ENCODE peak calls at places on chromosome 15, in nine cellular contexts. W, F, K, N, Z, I, L, M and E are unnamed samples.

GRCh38 chr15:78195735-78196201 is 38.6 kb downstream of the ACSBG1 start:
- DNase-seq in W (peak), F (peak), K (no peak), N (peak), Z (no peak), I (peak), L (peak), M (no peak), E (no peak)

GRCh38 chr15:74221399-74222230 is 14.5 kb upstream of the CCDC33 start:
- DNase-seq in W (no peak), F (no peak), K (no peak), N (no peak), Z (peak), I (no peak), L (no peak), M (no peak), E (no peak)

GRCh38 chr15:63597033-63597790 is at the start of gene FBXL22:
- DNase-seq in W (no peak), F (peak), K (no peak), N (no peak), Z (peak), I (no peak), L (peak), M (peak), E (no peak)

GRCh38 chr15:25245801-25246622 is 192.8 kb downstream of the UBE3A start:
- DNase-seq in W (no peak), F (no peak), K (no peak), N (no peak), Z (peak), I (no peak), L (peak), M (no peak), E (peak)

GRCh38 chr15:70854669-70854976 is 666 bp upstream of the LARP6 start:
- DNase-seq in W (no peak), F (peak), K (no peak), N (no peak), Z (no peak), I (peak), L (no peak), M (peak), E (no peak)

GRCh38 chr15:56917652-56918045 is 795 bp upstream of the TCF12 start:
- DNase-seq in W (no peak), F (no peak), K (no peak), N (no peak), Z (no peak), I (peak), L (no peak), M (no peak), E (no peak)

GRCh38 chr15:67999320-68000100 is 54.6 kb upstream of the PIAS1 start:
- DNase-seq in W (no peak), F (no peak), K (no peak), N (no peak), Z (no peak), I (no peak), L (no peak), M (no peak), E (no peak)

GRCh38 chr15:42089942-42090341 is 4.4 kb downstream of the PLA2G4D start:
- DNase-seq in W (no peak), F (no peak), K (no peak), N (no peak), Z (no peak), I (no peak), L (no peak), M (no peak), E (no peak)

GRCh38 chr15:64749999-64750657 is 25.3 kb downstream of the RBPMS2 start:
- DNase-seq in W (peak), F (peak), K (no peak), N (no peak), Z (no peak), I (no peak), L (no peak), M (no peak), E (no peak)

GRCh38 chr15:88467935-88468528 is 524 bp downstream of the MRPS11 start:
- DNase-seq in W (peak), F (peak), K (no peak), N (no peak), Z (no peak), I (peak), L (no peak), M (peak), E (peak)

GRCh38 chr15:96234109-96234892 is 96.2 kb upstream of the NR2F2 start:
- DNase-seq in W (no peak), F (peak), K (no peak), N (peak), Z (peak), I (peak), L (no peak), M (peak), E (no peak)

GRCh38 chr15:54810031-54810430 is 386.7 kb downstream of the RSL24D1 start:
- DNase-seq in W (no peak), F (no peak), K (no peak), N (no peak), Z (no peak), I (no peak), L (no peak), M (no peak), E (no peak)

GRCh38 chr15:40115670-40116093 is 7.0 kb upstream of the BMF start:
- DNase-seq in W (no peak), F (peak), K (no peak), N (peak), Z (peak), I (peak), L (peak), M (no peak), E (no peak)

GRCh38 chr15:78225783-78226541 is 8.4 kb downstream of the ACSBG1 start:
- DNase-seq in W (no peak), F (peak), K (no peak), N (no peak), Z (no peak), I (peak), L (no peak), M (peak), E (no peak)

GRCh38 chr15:31215490-31216209 is 111.0 kb upstream of the KLF13 start:
- DNase-seq in W (peak), F (peak), K (peak), N (peak), Z (peak), I (peak), L (peak), M (peak), E (peak)

GRCh38 chr15:62288361-62289017 is 123.4 kb upstream of the C2CD4B start:
- DNase-seq in W (no peak), F (no peak), K (no peak), N (no peak), Z (no peak), I (no peak), L (no peak), M (no peak), E (no peak)

GRCh38 chr15:56524915-56525314 is 60.0 kb upstream of the MNS1 start:
- DNase-seq in W (no peak), F (peak), K (no peak), N (no peak), Z (no peak), I (no peak), L (no peak), M (peak), E (no peak)

GRCh38 chr15:61116830-61117229 is 112.3 kb downstream of the RORA start:
- DNase-seq in W (peak), F (no peak), K (no peak), N (no peak), Z (no peak), I (no peak), L (no peak), M (no peak), E (no peak)

GRCh38 chr15:61115679-61116078 is 113.4 kb downstream of the RORA start:
- DNase-seq in W (no peak), F (no peak), K (no peak), N (no peak), Z (no peak), I (no peak), L (no peak), M (no peak), E (no peak)

GRCh38 chr15:61119556-61119955 is 109.5 kb downstream of the RORA start:
- DNase-seq in W (no peak), F (no peak), K (no peak), N (no peak), Z (no peak), I (no peak), L (no peak), M (no peak), E (no peak)

GRCh38 chr15:61115241-61115640 is 113.9 kb downstream of the RORA start:
- DNase-seq in W (no peak), F (no peak), K (no peak), N (no peak), Z (no peak), I (no peak), L (no peak), M (no peak), E (no peak)

GRCh38 chr15:61118885-61119284 is 110.2 kb downstream of the RORA start:
- DNase-seq in W (peak), F (no peak), K (no peak), N (no peak), Z (no peak), I (no peak), L (no peak), M (no peak), E (no peak)
- TF ChIP-seq CTCF in W (peak), F (peak), K (no peak), N (no peak), Z (no peak), I (peak), L (no peak), M (no peak), E (peak)

DNA sequence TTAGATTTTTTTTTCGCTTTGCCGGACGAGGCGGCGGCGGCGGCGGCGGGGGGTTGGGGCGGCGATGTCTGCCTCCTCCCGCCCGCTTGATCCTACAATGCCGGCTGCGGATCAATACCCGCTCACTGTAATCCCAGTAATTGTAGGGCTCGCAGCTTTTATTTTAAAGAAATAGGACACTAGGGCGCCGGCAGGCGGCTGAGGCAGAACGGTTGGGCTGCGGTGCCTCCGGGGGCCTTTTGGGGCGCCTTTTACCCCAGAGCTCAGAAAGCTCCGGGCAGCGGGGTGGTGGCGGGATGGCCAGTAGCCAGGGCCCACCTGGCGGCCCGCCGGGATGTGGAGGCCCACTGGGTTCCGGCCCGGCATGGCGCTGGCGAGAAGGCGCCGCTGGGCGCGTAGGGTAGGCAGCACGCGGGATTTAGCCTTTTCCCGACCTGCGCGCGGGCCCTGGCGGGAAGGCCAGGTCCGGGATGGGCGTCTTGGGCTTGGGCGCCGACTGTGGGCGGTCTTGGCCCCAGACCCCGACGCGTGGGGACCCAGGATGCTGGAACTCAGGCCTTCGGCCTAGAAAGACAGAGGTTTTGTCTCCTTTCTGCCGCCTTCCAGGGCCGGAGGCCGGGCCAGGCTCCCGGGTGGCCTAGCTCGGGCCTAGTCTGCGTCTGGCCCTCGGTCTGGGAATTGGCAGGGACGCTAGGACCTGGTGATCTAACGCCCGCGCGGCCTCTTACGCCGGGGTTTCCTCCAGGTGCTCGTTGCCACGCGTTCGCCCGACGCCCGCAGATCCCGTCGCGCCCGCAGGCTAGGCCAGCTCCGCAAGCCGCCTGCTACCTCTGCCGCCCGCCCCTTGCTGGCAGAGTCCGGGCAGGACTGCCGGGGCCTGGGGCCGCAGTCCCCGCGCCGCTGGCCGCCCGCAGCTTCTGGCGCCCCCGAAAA is 15.5 kb upstream of the ONECUT1 start:
- DNase-seq in W (peak), F (no peak), K (no peak), N (no peak), Z (peak), I (no peak), L (peak), M (no peak), E (no peak)
- TF ChIP-seq CTCF in W (peak), F (peak), K (no peak), N (no peak), Z (no peak), I (no peak), L (no peak), M (peak), E (no peak)

DNA sequence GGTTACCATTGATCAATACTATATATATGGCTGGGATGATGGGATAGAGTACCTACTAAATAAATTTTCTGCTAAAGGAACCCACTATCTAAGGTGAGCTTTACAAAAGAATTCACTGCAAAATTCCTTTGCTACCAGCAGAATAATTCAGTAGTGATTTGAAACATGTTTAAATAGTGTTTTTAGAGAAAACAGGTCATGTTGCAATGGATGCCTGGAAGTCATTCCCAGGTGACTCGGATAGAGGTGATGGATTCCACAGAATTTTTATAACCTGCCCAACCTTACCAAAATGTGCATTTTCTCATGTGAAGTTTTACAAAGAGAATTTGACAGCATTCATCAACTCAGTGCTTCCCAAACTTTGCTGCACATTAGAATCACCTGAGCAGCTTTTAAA is 53.2 kb downstream of the CEP152 start:
- DNase-seq in W (no peak), F (no peak), K (no peak), N (no peak), Z (no peak), I (no peak), L (no peak), M (no peak), E (no peak)
- TF ChIP-seq CTCF in W (no peak), F (no peak), K (no peak), N (no peak), Z (no peak), I (no peak), L (no peak), M (no peak), E (no peak)

GRCh38 chr15:84103345-84103744 is 132.2 kb upstream of the GOLGA6L4 start:
- DNase-seq in W (no peak), F (no peak), K (no peak), N (no peak), Z (no peak), I (no peak), L (no peak), M (no peak), E (no peak)

GRCh38 chr15:84112025-84112424 is 123.5 kb upstream of the GOLGA6L4 start:
- DNase-seq in W (no peak), F (peak), K (no peak), N (no peak), Z (no peak), I (no peak), L (no peak), M (no peak), E (no peak)

GRCh38 chr15:84104853-84105252 is 130.7 kb upstream of the GOLGA6L4 start:
- DNase-seq in W (no peak), F (no peak), K (no peak), N (no peak), Z (no peak), I (no peak), L (no peak), M (no peak), E (no peak)

GRCh38 chr15:84113919-84114318 is 121.7 kb upstream of the GOLGA6L4 start:
- DNase-seq in W (no peak), F (peak), K (no peak), N (no peak), Z (no peak), I (no peak), L (no peak), M (no peak), E (no peak)

GRCh38 chr15:84108725-84109124 is 126.8 kb upstream of the GOLGA6L4 start:
- DNase-seq in W (no peak), F (peak), K (no peak), N (no peak), Z (no peak), I (no peak), L (no peak), M (peak), E (no peak)
- TF ChIP-seq CTCF in W (peak), F (peak), K (no peak), N (no peak), Z (no peak), I (no peak), L (no peak), M (peak), E (no peak)

DNA sequence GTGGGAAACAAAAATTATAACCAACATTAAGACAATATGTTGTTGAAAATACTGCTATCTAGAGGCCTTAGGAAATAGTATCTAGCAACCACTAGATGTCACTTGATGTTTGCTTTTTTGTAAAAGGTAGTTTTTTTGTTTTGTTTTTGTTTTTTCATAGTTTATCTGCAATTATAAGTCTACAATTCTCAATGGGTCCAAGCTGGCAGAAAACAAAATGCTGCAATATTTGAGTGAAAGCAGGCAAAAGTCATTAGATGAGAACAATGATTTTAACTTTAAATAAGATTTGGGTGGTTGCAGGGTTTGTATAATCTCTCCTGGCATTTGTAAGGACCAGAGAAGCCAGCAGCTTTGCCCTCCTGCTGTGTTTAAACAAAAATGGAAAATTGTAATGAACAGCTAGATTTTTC is 27.0 kb downstream of the DUT start:
- DNase-seq in W (peak), F (peak), K (no peak), N (no peak), Z (no peak), I (peak), L (no peak), M (peak), E (no peak)
- TF ChIP-seq CTCF in W (peak), F (peak), K (peak), N (no peak), Z (peak), I (peak), L (no peak), M (peak), E (peak)

DNA sequence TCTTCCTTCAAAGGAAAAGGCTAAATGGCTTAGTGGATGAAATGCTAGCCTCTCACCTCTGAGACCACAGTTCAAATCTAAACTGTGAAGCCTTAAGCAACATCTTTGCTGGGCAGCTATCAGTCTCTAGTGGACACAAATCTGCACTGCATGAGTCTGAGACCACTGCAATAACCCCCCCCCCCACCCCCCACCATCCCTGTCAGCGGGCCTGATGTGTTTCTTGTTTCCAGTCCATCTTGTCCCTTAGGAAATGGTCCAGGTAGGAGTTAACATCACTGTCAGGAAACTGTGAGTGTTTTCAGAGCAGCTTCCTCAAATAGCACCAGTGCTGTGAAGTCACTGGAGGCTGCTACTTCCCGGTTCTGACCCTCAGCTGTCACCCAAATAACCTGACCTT is 140.6 kb upstream of the TMCO5A start:
- DNase-seq in W (peak), F (peak), K (no peak), N (no peak), Z (no peak), I (no peak), L (no peak), M (no peak), E (no peak)
- TF ChIP-seq CTCF in W (peak), F (peak), K (no peak), N (no peak), Z (no peak), I (no peak), L (no peak), M (no peak), E (no peak)